ENCODE peak calls at places on chromosomes 3 and 15, in five cellular contexts. X is RWPE1, N is mesothelial cell of epicardium, M is GM13976, W is HFF-Myc. F is an unnamed sample.

GRCh38 chr3:119098620-119099222 is 47.2 kb upstream of the TEX55 start:
- DNase-seq in M (peak), N (no peak), W (peak), X (peak), F (peak)

GRCh38 chr3:72234394-72234793 is 449.4 kb upstream of the PROK2 start:
- DNase-seq in W (no peak), M (no peak), N (no peak), X (peak), F (no peak)

GRCh38 chr3:45218578-45219390 is 7.3 kb downstream of the TMEM158 start:
- DNase-seq in X (peak), N (no peak), M (no peak), W (peak), F (no peak)

GRCh38 chr3:151578495-151578894 is 117.6 kb upstream of the IGSF10 start:
- DNase-seq in W (no peak), M (no peak), N (no peak), X (no peak), F (no peak)

GRCh38 chr3:21292971-21293370 is 458.0 kb downstream of the ZNF385D start:
- DNase-seq in M (no peak), W (no peak), N (no peak), X (peak), F (no peak)

GRCh38 chr15:39497759-39498565 is 82.9 kb upstream of the THBS1 start:
- DNase-seq in M (no peak), N (no peak), W (no peak), X (no peak), F (no peak)

GRCh38 chr3:42685363-42685881 is at the start of gene KLHL40:
- DNase-seq in N (no peak), W (no peak), X (no peak), M (no peak), F (no peak)

GRCh38 chr3:14772533-14773138 is 46.1 kb upstream of the FGD5 start:
- DNase-seq in M (no peak), W (no peak), N (peak), X (no peak), F (no peak)

GRCh38 chr3:107265526-107265925 is 111.7 kb upstream of the CCDC54 start:
- DNase-seq in N (no peak), W (no peak), X (no peak), M (no peak), F (no peak)

GRCh38 chr3:25432191-25432720 is 4.2 kb downstream of the RARB start:
- DNase-seq in X (no peak), W (no peak), N (no peak), M (no peak), F (no peak)

GRCh38 chr3:3799173-3800075 is at the start of gene LRRN1:
- DNase-seq in M (peak), N (peak), X (no peak), W (no peak), F (peak)

GRCh38 chr15:70545526-70545925 is 217.8 kb downstream of the UACA start:
- DNase-seq in W (no peak), M (no peak), N (peak), X (no peak), F (no peak)

GRCh38 chr3:78153973-78154372 is 1114.1 kb downstream of the ROBO2 start:
- DNase-seq in X (no peak), W (no peak), N (no peak), M (no peak), F (no peak)

GRCh38 chr3:162165346-162165745 is 668.7 kb downstream of the OTOL1 start:
- DNase-seq in X (no peak), N (no peak), M (peak), W (no peak), F (no peak)

GRCh38 chr3:47355010-47355409 is 25.8 kb upstream of the PTPN23 start:
- DNase-seq in W (no peak), N (no peak), M (no peak), X (no peak), F (no peak)

GRCh38 chr3:14424711-14425573 is 22.5 kb downstream of the SLC6A6 start:
- DNase-seq in N (no peak), X (no peak), M (no peak), W (no peak), F (no peak)

GRCh38 chr15:79467865-79468586 is 35.9 kb downstream of the MINAR1 start:
- DNase-seq in X (no peak), N (no peak), W (no peak), M (no peak), F (no peak)

DNA sequence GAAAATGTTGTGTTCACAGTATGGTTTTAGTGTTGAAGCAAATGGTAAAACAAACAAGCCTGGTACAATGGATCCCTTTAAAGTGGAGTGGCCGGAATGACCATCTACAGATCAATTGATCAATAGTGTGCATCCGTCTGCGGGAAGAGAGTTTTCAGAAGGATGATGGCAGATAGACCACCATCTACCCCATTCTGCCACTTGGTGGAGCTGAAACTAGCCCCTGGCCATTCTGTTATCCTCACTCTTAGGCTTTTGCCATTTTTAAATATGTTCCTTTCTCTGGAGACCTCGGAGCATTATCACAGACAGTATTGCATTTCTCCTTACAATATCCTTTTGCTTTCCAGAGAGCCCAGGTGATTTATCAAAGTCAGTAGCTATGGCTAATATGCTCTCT is 258.9 kb upstream of the CFAP20DC start:
- DNase-seq in M (no peak), W (no peak), N (no peak), X (no peak), F (no peak)
- TF ChIP-seq CTCF in M (no peak), W (no peak), N (no peak), X (no peak), F (peak)

DNA sequence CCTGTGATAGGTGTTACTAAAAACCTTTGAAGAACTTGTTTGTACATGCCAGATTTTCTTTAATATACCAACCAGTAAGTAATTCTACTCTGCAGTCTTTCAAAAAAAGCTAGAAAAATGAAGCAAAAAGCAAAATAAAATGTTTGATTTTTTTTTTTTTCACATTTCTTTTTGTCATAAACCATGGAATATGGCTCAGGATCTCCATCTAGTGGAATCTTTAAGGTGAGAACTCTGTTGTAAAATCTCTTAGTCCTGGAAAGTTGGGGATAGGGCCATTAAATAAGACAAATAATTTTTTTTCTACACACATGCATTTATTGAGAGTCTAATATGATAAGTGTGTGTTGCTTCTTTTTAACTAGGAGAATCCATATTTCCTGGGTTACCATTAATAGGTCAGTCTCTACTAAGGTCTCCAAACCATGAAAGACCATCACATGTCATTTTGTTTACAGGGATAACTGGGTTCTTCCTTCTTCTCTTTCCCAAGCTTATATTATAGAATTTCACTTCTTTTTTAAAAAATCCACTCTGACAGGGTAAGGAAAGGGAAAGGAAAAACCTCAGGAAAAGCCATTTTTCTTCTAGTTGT is 84.6 kb downstream of the SLC9A9 start:
- DNase-seq in W (no peak), X (peak), N (no peak), M (no peak), F (no peak)
- TF ChIP-seq CTCF in W (peak), X (peak), N (no peak), M (no peak), F (peak)

DNA sequence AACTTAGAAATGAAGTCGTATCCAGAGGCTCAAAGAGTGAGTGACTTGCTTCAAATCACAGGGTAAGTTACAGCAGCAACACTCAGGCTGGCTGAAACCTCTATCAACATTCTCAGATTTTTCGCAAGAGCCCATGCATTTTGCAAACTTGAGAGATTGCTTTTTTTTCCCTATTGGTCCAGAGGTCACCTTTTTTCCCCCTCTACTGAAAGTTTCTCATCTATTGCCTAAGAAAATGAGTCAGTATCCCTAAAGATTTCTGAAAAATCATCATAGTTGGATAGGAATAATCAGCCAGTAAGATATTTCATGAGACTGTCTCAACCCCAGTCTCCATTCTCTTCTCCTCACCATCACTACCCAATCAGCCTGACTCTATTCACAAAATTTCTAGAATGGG is 410.6 kb downstream of the FOXP1 start:
- DNase-seq in N (no peak), M (no peak), X (no peak), W (no peak), F (no peak)
- TF ChIP-seq CTCF in N (no peak), M (no peak), X (no peak), W (no peak), F (no peak)

GRCh38 chr3:188749010-188749617 is 422.7 kb upstream of the TPRG1 start:
- DNase-seq in W (no peak), M (peak), X (no peak), N (no peak), F (peak)
- TF ChIP-seq CTCF in W (peak), M (peak), X (peak), N (peak), F (peak)

GRCh38 chr15:85414495-85414894 is 34.1 kb downstream of the AKAP13 start:
- DNase-seq in N (no peak), W (no peak), X (no peak), M (peak), F (no peak)
- TF ChIP-seq CTCF in N (no peak), W (no peak), X (peak), M (peak), F (no peak)

GRCh38 chr3:149296972-149297371 is 36.5 kb downstream of the TM4SF18 start:
- DNase-seq in W (no peak), X (no peak), N (no peak), M (no peak), F (no peak)

GRCh38 chr3:149288655-149289054 is 44.8 kb downstream of the TM4SF18 start:
- DNase-seq in N (no peak), M (no peak), W (no peak), X (no peak), F (no peak)

DNA sequence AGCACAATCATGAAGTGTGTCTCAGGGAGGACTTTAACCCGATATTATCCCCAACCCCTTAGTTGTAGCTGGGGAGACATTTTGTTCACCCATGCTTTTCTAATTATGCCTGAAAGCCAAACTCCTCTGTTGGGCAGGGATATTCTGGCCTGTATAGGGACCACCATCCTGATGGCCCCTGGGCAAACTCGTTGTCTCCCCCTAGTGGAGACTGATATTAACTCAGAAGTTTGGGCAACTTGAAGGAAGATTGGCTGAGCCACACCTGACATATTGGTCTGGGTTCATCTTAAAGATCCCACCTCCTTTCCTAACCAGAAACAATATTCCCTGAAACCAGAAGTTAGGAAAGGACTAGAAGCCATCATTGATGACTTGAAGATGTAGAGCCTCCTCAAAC is 42.3 kb downstream of the TM4SF18 start:
- DNase-seq in W (no peak), X (no peak), M (peak), N (no peak), F (no peak)
- TF ChIP-seq CTCF in W (peak), X (peak), M (peak), N (peak), F (peak)

GRCh38 chr3:132721479-132722164 is 587 bp downstream of the NPHP3 start:
- DNase-seq in N (no peak), W (no peak), M (no peak), X (peak), F (no peak)
- TF ChIP-seq CTCF in N (peak), W (no peak), M (no peak), X (peak), F (peak)

GRCh38 chr3:48445277-48445882 is 1.2 kb upstream of the ATRIP start:
- DNase-seq in M (no peak), X (no peak), W (no peak), N (no peak), F (no peak)

GRCh38 chr3:48451270-48451669 is 4.7 kb downstream of the ATRIP start:
- DNase-seq in X (no peak), M (no peak), W (no peak), N (no peak), F (no peak)

GRCh38 chr3:48441940-48442339 is 1.9 kb downstream of the TMA7 start:
- DNase-seq in N (no peak), W (no peak), M (no peak), X (no peak), F (no peak)

GRCh38 chr3:48446043-48446424 is 503 bp upstream of the ATRIP start:
- DNase-seq in N (no peak), M (no peak), X (no peak), W (no peak), F (no peak)

DNA sequence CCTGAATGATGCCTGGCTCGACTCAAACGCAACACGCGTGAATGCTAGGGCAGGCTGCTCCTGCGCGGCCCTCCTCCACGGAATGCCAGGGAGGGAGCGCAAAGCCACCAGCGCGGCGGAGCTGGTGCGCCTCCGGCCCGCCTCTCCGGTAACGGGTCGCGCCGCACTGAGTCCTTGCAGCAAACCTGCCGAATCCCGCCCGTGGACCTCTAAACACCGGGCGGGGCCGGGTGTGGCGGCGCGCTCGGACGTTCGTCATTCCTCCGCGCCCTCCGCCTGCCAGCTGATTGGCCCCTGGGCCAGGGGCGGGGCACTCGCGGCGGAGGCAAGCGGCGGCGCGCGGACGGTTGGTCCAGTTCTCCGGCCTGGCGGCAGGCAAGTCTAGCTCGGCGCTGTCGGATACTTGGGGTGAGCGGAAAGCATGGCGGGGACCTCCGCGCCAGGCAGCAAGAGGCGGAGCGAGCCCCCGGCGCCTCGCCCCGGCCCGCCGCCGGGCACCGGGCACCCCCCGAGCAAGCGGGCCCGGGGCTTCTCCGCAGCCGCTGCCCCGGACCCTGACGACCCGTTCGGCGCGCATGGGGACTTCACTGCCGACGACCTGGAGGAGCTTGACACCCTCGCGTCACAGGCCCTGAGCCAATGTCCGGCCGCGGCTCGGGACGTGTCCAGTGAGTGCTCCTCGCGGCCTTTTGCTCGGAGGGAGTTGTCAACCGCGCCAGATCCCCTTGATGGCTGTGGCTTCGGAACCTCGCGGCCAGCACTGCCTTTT is at the start of gene ATRIP:
- DNase-seq in M (peak), W (no peak), N (peak), X (peak), F (peak)
- TF ChIP-seq CTCF in M (no peak), W (no peak), N (no peak), X (no peak), F (no peak)

GRCh38 chr3:53841296-53841695 is 4.9 kb downstream of the CHDH start:
- DNase-seq in N (no peak), M (no peak), X (no peak), W (no peak), F (no peak)
- TF ChIP-seq CTCF in N (no peak), M (no peak), X (no peak), W (no peak), F (no peak)